ENCODE peak calls at places on chromosomes 16 and 17, in nine cellular contexts. V is fibroblast of pulmonary artery; I is activated CD8-positive, alpha-beta memory T cell treated with anti-CD3 and anti-CD28 coated beads for 1 hour; Z is activated naive CD8-positive, alpha-beta T cell treated with anti-CD3 and anti-CD28 coated beads, Interleukin-2, amount 50 U/mL, for 24 hours; K is HCEC 1CT; P is ascending aorta; O is NCI-H1436; T is NCI-H1105 treated with DMSO at 0.1 percent for 48 hours; U is esophagus squamous epithelium. W is an unnamed sample.

GRCh38 chr17:39306509-39307212 is 80.9 kb upstream of the STAC2 start:
- DNase-seq in V (peak), I (no peak), Z (no peak), K (no peak), P (no peak), O (no peak), T (no peak), U (no peak), W (no peak)

GRCh38 chr17:5097101-5097834 is 14.4 kb downstream of the ZNF232 start:
- DNase-seq in V (no peak), I (peak), Z (peak), K (no peak), P (no peak), O (no peak), T (no peak), U (no peak), W (no peak)

GRCh38 chr16:54976651-54977200 is 46.1 kb downstream of the IRX5 start:
- DNase-seq in V (no peak), I (no peak), Z (no peak), K (no peak), P (no peak), O (no peak), T (no peak), U (no peak), W (no peak)

GRCh38 chr16:86768231-86768791 is 190.0 kb downstream of the FOXL1 start:
- DNase-seq in V (no peak), I (no peak), Z (no peak), K (no peak), P (no peak), O (no peak), T (no peak), U (no peak), W (no peak)

GRCh38 chr16:1288813-1289479 is 20.5 kb upstream of the UBE2I start:
- DNase-seq in V (no peak), I (no peak), Z (peak), K (no peak), P (no peak), O (no peak), T (no peak), U (no peak), W (no peak)

GRCh38 chr16:1335996-1336395 is 2.6 kb downstream of the BAIAP3 start:
- DNase-seq in V (no peak), I (no peak), Z (no peak), K (no peak), P (no peak), O (peak), T (peak), U (no peak), W (no peak)

GRCh38 chr17:72031219-72031906 is 89.5 kb upstream of the SOX9 start:
- DNase-seq in V (no peak), I (no peak), Z (no peak), K (no peak), P (no peak), O (peak), T (no peak), U (no peak), W (no peak)

GRCh38 chr17:54408741-54409140 is 491.9 kb upstream of the TOM1L1 start:
- DNase-seq in V (no peak), I (no peak), Z (no peak), K (no peak), P (no peak), O (no peak), T (peak), U (no peak), W (no peak)

GRCh38 chr17:17693253-17693954 is 12.1 kb downstream of the RAI1 start:
- DNase-seq in V (no peak), I (no peak), Z (no peak), K (no peak), P (no peak), O (peak), T (peak), U (no peak), W (no peak)

GRCh38 chr16:4323845-4324478 is 8.1 kb downstream of the GLIS2 start:
- DNase-seq in V (peak), I (no peak), Z (no peak), K (peak), P (no peak), O (no peak), T (no peak), U (no peak), W (no peak)

GRCh38 chr17:38598536-38598935 is 7.2 kb downstream of the SRCIN1 start:
- DNase-seq in V (peak), I (no peak), Z (no peak), K (peak), P (no peak), O (peak), T (peak), U (no peak), W (no peak)

GRCh38 chr17:17035920-17036319 is 6.3 kb upstream of the MPRIP start:
- DNase-seq in V (no peak), I (no peak), Z (no peak), K (no peak), P (no peak), O (no peak), T (no peak), U (no peak), W (no peak)

GRCh38 chr16:84161011-84161410 is 15.9 kb downstream of the DNAAF1 start:
- DNase-seq in V (no peak), I (no peak), Z (no peak), K (no peak), P (no peak), O (no peak), T (no peak), U (no peak), W (no peak)

GRCh38 chr17:76585649-76586593 is at the start of gene ST6GALNAC2:
- DNase-seq in V (peak), I (peak), Z (peak), K (peak), P (no peak), O (peak), T (peak), U (no peak), W (peak)

GRCh38 chr17:46154151-46154816 is 38.9 kb downstream of the KANSL1 start:
- DNase-seq in V (peak), I (no peak), Z (peak), K (peak), P (no peak), O (no peak), T (no peak), U (no peak), W (peak)

GRCh38 chr17:48016112-48016511 is 21.5 kb downstream of the COPZ2 start:
- DNase-seq in V (peak), I (no peak), Z (no peak), K (no peak), P (no peak), O (no peak), T (no peak), U (no peak), W (no peak)

GRCh38 chr16:30183961-30184429 is 593 bp downstream of the CORO1A start:
- DNase-seq in V (no peak), I (peak), Z (peak), K (no peak), P (no peak), O (no peak), T (no peak), U (no peak), W (peak)

GRCh38 chr16:11674818-11675560 is 6.7 kb downstream of the SNN start:
- DNase-seq in V (peak), I (no peak), Z (no peak), K (no peak), P (no peak), O (no peak), T (no peak), U (no peak), W (no peak)

GRCh38 chr16:7221157-7221556 is 111.5 kb upstream of the RBFOX1 start:
- DNase-seq in V (no peak), I (no peak), Z (no peak), K (no peak), P (no peak), O (no peak), T (no peak), U (no peak), W (no peak)

GRCh38 chr16:56388209-56388608 is 37.1 kb downstream of the AMFR start:
- DNase-seq in V (no peak), I (no peak), Z (no peak), K (peak), P (no peak), O (no peak), T (no peak), U (no peak), W (no peak)

GRCh38 chr17:44901323-44901965 is 2.2 kb upstream of the EFTUD2 start:
- DNase-seq in V (peak), I (no peak), Z (no peak), K (peak), P (no peak), O (no peak), T (no peak), U (no peak), W (no peak)

GRCh38 chr16:55433030-55433429 is 46.0 kb upstream of the MMP2 start:
- DNase-seq in V (no peak), I (no peak), Z (no peak), K (no peak), P (no peak), O (no peak), T (no peak), U (no peak), W (no peak)

GRCh38 chr16:68356249-68356918 is 45.6 kb downstream of the PRMT7 start:
- DNase-seq in V (no peak), I (peak), Z (peak), K (no peak), P (no peak), O (no peak), T (no peak), U (no peak), W (peak)

GRCh38 chr17:40097931-40098845 is 2.2 kb downstream of the NR1D1 start:
- DNase-seq in V (peak), I (no peak), Z (no peak), K (peak), P (peak), O (no peak), T (no peak), U (no peak), W (peak)

GRCh38 chr17:72414967-72415853 is 294.4 kb downstream of the SOX9 start:
- DNase-seq in V (no peak), I (no peak), Z (no peak), K (no peak), P (no peak), O (no peak), T (no peak), U (no peak), W (no peak)

GRCh38 chr16:800834-801488 is 427 bp upstream of the GNG13 start:
- DNase-seq in V (no peak), I (no peak), Z (no peak), K (no peak), P (no peak), O (no peak), T (no peak), U (no peak), W (no peak)

GRCh38 chr17:28118362-28118761 is 75.9 kb downstream of the NLK start:
- DNase-seq in V (no peak), I (no peak), Z (no peak), K (no peak), P (no peak), O (no peak), T (no peak), U (no peak), W (no peak)

GRCh38 chr16:89576173-89577054 is 856 bp downstream of the CPNE7 start:
- DNase-seq in V (no peak), I (no peak), Z (no peak), K (no peak), P (no peak), O (no peak), T (no peak), U (no peak), W (no peak)

W was measured in activated CD4-positive, alpha-beta memory T cell treated with anti-CD3 and anti-CD28 coated beads, Interleukin-2, amount 10 ng/mL, durations not matched to agents 7 days and 5 days.